ENCODE peak calls at places on chromosomes 7 and 10, in four cellular contexts. W is IMR-90, P is A549, E is GM12878. V is an unnamed sample.

GRCh38 chr10:60521974-60522405 is 132.3 kb upstream of the ANK3 start:
- DNase-seq in W (peak), E (no peak), P (no peak), V (no peak)

GRCh38 chr7:66110861-66111260 is 3.8 kb upstream of the CRCP start:
- DNase-seq in P (peak), E (no peak), W (peak), V (no peak)

GRCh38 chr7:46695045-46695708 is 774.1 kb upstream of the IGFBP3 start:
- DNase-seq in P (no peak), W (no peak), E (no peak), V (no peak)

GRCh38 chr10:110008518-110009339 is 945 bp downstream of the ADD3 start:
- DNase-seq in W (no peak), E (no peak), P (peak), V (no peak)

GRCh38 chr7:27723086-27723485 is 16.9 kb upstream of the TAX1BP1 start:
- DNase-seq in W (no peak), E (no peak), P (no peak), V (no peak)

GRCh38 chr7:96093435-96093834 is 228.5 kb downstream of the SLC25A13 start:
- DNase-seq in E (no peak), P (no peak), W (peak), V (no peak)

GRCh38 chr10:10819206-10819856 is 198.3 kb upstream of the CELF2 start:
- DNase-seq in W (no peak), E (no peak), P (no peak), V (no peak)

GRCh38 chr10:49089789-49090595 is 25.3 kb downstream of the VSTM4 start:
- DNase-seq in W (peak), P (no peak), E (no peak), V (no peak)

GRCh38 chr7:80648201-80648600 is 9.8 kb downstream of the CD36 start:
- DNase-seq in P (no peak), E (no peak), W (no peak), V (no peak)

GRCh38 chr7:118041336-118041878 is 142.6 kb upstream of the LSM8 start:
- DNase-seq in E (no peak), W (no peak), P (no peak), V (no peak)

DNA sequence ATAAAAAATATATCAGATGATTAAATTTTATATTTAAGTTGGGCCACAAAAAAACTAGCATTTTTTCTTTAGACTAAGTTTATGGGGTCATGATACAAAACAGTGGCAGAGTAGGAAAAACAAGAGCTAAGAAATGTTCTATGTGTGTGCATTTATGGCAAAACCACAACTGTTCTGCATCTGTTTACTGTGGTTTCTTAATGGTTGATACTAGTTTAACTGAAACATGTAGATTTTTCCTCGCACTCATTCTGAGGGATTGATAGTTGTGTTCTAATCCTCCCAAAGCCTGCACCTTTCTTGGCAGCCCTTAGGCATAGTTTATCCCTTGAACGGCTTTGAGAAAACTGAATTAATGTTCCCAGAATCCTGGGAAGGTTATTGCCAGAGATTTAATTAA is 66.6 kb upstream of the PHYHIPL start:
- DNase-seq in W (no peak), E (no peak), P (no peak), V (no peak)
- TF ChIP-seq ELK1 in W (no peak), E (no peak), P (no peak), V (no peak)

GRCh38 chr7:8063706-8064297 is 95.2 kb downstream of the GLCCI1 start:
- DNase-seq in P (no peak), E (no peak), W (peak), V (no peak)
- TF ChIP-seq ELK1 in P (no peak), E (no peak), W (no peak), V (no peak)

GRCh38 chr7:24591152-24591551 is 17.9 kb downstream of the PALS2 start:
- DNase-seq in P (no peak), W (no peak), E (no peak), V (no peak)

GRCh38 chr7:24582171-24582570 is 8.9 kb downstream of the PALS2 start:
- DNase-seq in W (no peak), E (no peak), P (no peak), V (no peak)

DNA sequence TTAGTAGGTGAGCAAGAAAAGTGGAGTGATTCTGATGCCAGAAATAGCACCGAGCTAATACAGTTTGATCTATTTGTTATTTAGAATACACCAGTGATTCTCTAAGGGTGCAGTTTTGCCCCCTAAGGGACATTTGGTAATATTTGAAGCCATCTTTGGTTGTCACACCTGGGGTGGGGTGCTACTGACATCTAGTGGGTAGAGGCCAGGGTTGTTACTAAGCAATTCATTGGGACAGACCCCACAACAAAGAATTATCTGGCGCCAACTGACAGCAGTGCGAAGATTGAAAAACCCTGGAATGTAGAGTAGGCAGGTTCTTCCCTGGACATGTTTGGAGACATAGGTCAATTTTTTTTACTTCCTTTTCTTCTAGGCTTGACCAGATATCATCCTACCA is 14.6 kb downstream of the PALS2 start:
- DNase-seq in E (no peak), P (no peak), W (no peak), V (no peak)
- TF ChIP-seq ELK1 in E (no peak), P (no peak), W (no peak), V (no peak)

DNA sequence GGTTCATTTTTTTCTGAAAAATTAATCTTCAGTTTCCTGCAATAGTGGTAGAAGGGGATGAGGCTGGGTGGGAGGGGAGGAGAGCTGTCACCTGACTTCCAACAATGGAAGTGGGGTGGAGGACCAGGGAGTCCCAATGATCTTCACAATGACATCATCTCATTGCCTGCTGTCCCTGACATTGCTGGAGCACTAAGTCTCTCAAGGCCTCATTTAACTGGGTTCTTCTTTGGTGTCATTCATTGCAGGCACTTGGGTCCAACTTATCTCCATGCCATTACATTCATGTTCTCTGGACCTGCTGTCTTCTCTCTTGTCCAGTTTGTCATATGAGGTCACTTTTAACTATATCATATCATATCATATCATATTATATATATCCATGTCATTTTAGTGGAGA is 34.4 kb downstream of the PRTFDC1 start:
- DNase-seq in W (no peak), P (no peak), E (no peak), V (no peak)
- TF ChIP-seq ELK1 in W (no peak), P (no peak), E (no peak), V (no peak)

DNA sequence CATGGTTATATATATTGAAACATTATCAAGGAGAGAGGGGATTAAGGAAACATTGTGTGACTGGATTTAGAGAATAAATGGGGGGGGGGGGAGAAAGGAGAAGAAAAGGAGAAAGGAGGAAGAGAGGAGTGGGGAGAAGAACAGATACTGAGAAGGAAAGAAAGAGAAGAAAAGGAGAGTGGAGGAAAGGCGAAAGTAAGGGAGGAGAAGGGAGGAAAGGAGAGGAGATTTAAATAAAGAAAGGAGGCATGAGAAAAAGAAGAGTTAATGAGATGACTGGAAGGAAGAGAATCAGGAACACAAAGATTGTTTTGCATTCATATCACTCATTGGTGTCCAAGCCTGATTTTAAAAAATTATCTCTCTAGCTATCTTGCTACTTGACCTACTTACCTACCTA is 16.1 kb upstream of the TSPAN12 start:
- DNase-seq in P (no peak), E (no peak), W (no peak), V (no peak)
- TF ChIP-seq ELK1 in P (no peak), E (no peak), W (no peak), V (no peak)

DNA sequence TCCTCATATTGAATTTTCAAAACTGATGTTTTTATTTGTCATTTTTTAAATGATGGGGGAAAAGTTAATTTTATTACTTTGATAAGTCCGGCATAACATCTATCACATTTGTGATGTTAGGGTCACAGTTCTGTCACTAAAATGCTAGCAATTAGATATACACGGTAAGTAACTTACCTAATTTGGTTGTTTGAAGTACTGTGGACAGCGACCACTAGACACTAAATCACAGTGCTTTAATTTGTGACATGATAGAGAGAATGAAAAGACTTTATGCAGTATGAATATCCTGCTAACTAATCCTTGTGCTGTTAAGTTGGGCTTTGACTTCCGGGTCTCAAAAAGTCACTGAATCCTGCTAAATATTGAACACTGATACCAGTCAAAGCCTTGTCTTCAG is 857.3 kb upstream of the KCND2 start:
- DNase-seq in P (no peak), E (no peak), W (no peak), V (no peak)
- TF ChIP-seq ELK1 in P (no peak), E (no peak), W (no peak), V (no peak)